ENCODE peak calls at places on chromosomes 7 and 10, in six cellular contexts. Y, K, E, Q, M and A are unnamed samples.

GRCh38 chr10:4073912-4074311 is 288.9 kb upstream of the KLF6 start:
- DNase-seq in Q (peak), K (no peak), E (no peak), Y (no peak), M (no peak), A (peak)

GRCh38 chr7:134741901-134742635 is 37.4 kb upstream of the CALD1 start:
- DNase-seq in Y (no peak), M (no peak), E (peak), K (no peak), Q (peak), A (peak)

GRCh38 chr10:132497083-132497680 is 40.4 kb upstream of the INPP5A start:
- DNase-seq in Q (no peak), Y (peak), M (no peak), K (no peak), E (no peak), A (no peak)

GRCh38 chr7:145919712-145920111 is 196.9 kb upstream of the CNTNAP2 start:
- DNase-seq in Q (no peak), M (no peak), K (no peak), Y (no peak), E (no peak), A (no peak)

GRCh38 chr10:25226775-25227682 is 52.2 kb downstream of the GPR158 start:
- DNase-seq in Q (peak), E (peak), K (peak), Y (no peak), M (no peak), A (peak)

GRCh38 chr7:69062020-69062760 is 536.1 kb upstream of the AUTS2 start:
- DNase-seq in Q (no peak), Y (no peak), E (no peak), M (peak), K (no peak), A (no peak)

GRCh38 chr10:126597206-126597605 is 73.3 kb downstream of the C10orf90 start:
- DNase-seq in M (no peak), K (no peak), E (no peak), Y (no peak), Q (no peak), A (no peak)

GRCh38 chr10:58023341-58024073 is 244.2 kb downstream of the IPMK start:
- DNase-seq in E (peak), M (no peak), K (no peak), Y (no peak), Q (peak), A (peak)

GRCh38 chr7:4531236-4531635 is 150.9 kb upstream of the FOXK1 start:
- DNase-seq in E (no peak), Y (no peak), K (no peak), M (no peak), Q (no peak), A (no peak)

GRCh38 chr7:94578615-94579014 is 69.0 kb downstream of the CASD1 start:
- DNase-seq in Q (no peak), Y (no peak), K (no peak), E (no peak), M (no peak), A (peak)

GRCh38 chr10:52616420-52616764 is 156.2 kb downstream of the MBL2 start:
- DNase-seq in Q (no peak), E (no peak), M (no peak), Y (no peak), K (no peak), A (no peak)

GRCh38 chr10:114043532-114044250 is at the start of gene ADRB1:
- DNase-seq in M (peak), Y (peak), Q (peak), E (peak), K (peak), A (peak)

GRCh38 chr10:120593693-120594092 is 136.7 kb downstream of the PLPP4 start:
- DNase-seq in Q (no peak), E (no peak), K (no peak), M (no peak), Y (no peak), A (no peak)

GRCh38 chr7:36284470-36284869 is 105.2 kb upstream of the ANLN start:
- DNase-seq in E (no peak), M (no peak), K (no peak), Q (no peak), Y (no peak), A (no peak)

GRCh38 chr7:67817481-67817880 is 820.8 kb downstream of the TYW1 start:
- DNase-seq in M (no peak), E (no peak), Y (no peak), K (no peak), Q (no peak), A (no peak)